ENCODE peak calls at places on chromosome 11, in six cellular contexts. U, J, D, E, N and W are unnamed samples.

GRCh38 chr11:60993611-60994010 is 22.1 kb downstream of the CD6 start:
- DNase-seq in U (no peak), J (no peak), D (no peak), E (no peak), N (no peak), W (no peak)

GRCh38 chr11:63937713-63938480 is 905 bp upstream of the NAA40 start:
- DNase-seq in U (no peak), J (no peak), D (peak; percentile 78), E (no peak), N (no peak), W (peak; percentile 28)

GRCh38 chr11:46107780-46108179 is 13.5 kb downstream of the PHF21A start:
- DNase-seq in U (no peak), J (no peak), D (no peak), E (no peak), N (no peak), W (no peak)

GRCh38 chr11:7457211-7457610 is 28.1 kb upstream of the OLFML1 start:
- DNase-seq in U (no peak), J (no peak), D (no peak), E (no peak), N (no peak), W (no peak)

GRCh38 chr11:103608566-103608965 is 427.9 kb upstream of the DDI1 start:
- DNase-seq in U (no peak), J (no peak), D (no peak), E (no peak), N (no peak), W (no peak)

GRCh38 chr11:6635082-6635932 is 16.1 kb upstream of the TPP1 start:
- DNase-seq in U (peak; percentile 66), J (no peak), D (no peak), E (no peak), N (no peak), W (peak; percentile 58)

GRCh38 chr11:73273246-73273890 is 1.2 kb downstream of the P2RY6 start:
- DNase-seq in U (peak; percentile 10), J (peak; percentile 15), D (no peak), E (no peak), N (no peak), W (no peak)

GRCh38 chr11:103525069-103525468 is 415.8 kb downstream of the DYNC2H1 start:
- DNase-seq in U (no peak), J (no peak), D (no peak), E (no peak), N (no peak), W (no peak)

GRCh38 chr11:33701302-33701701 is 676 bp upstream of the C11orf91 start:
- DNase-seq in U (no peak), J (no peak), D (peak; percentile 10), E (no peak), N (no peak), W (no peak)

GRCh38 chr11:46247090-46247489 is 30.4 kb upstream of the CREB3L1 start:
- DNase-seq in U (peak; percentile 63), J (no peak), D (no peak), E (no peak), N (no peak), W (no peak)

GRCh38 chr11:133047036-133047800 is 485.1 kb downstream of the OPCML start:
- DNase-seq in U (no peak), J (no peak), D (no peak), E (no peak), N (no peak), W (no peak)

GRCh38 chr11:114269498-114269897 is 26.7 kb upstream of the NNMT start:
- DNase-seq in U (no peak), J (no peak), D (no peak), E (no peak), N (no peak), W (no peak)

GRCh38 chr11:35845860-35846259 is 98.0 kb upstream of the LDLRAD3 start:
- DNase-seq in U (no peak), J (no peak), D (no peak), E (no peak), N (no peak), W (no peak)

GRCh38 chr11:126992065-126992803 is 8.3 kb downstream of the KIRREL3 start:
- DNase-seq in U (no peak), J (no peak), D (no peak), E (no peak), N (no peak), W (no peak)

GRCh38 chr11:66317766-66318575 is 1.1 kb upstream of the CD248 start:
- DNase-seq in U (peak; percentile 68), J (peak; percentile 36), D (peak; percentile 80), E (peak; percentile 65), N (peak; percentile 40), W (peak; percentile 31)

GRCh38 chr11:47359586-47359985 is 7.1 kb upstream of the MYBPC3 start:
- DNase-seq in U (no peak), J (no peak), D (no peak), E (no peak), N (no peak), W (no peak)

GRCh38 chr11:19892387-19892786 is 179.8 kb downstream of the NAV2 start:
- DNase-seq in U (no peak), J (no peak), D (no peak), E (no peak), N (no peak), W (no peak)

GRCh38 chr11:75510011-75510595 is 15.6 kb downstream of the GDPD5 start:
- DNase-seq in U (no peak), J (no peak), D (no peak), E (no peak), N (no peak), W (no peak)

GRCh38 chr11:85826096-85826855 is 15.3 kb upstream of the SYTL2 start:
- DNase-seq in U (no peak), J (no peak), D (peak; percentile 13), E (no peak), N (no peak), W (no peak)

GRCh38 chr11:113778111-113778910 is 1.3 kb upstream of the CLDN25 start:
- DNase-seq in U (peak; percentile 69), J (peak; percentile 51), D (no peak), E (peak; percentile 39), N (no peak), W (peak; percentile 78)

GRCh38 chr11:130451261-130452019 is 3.0 kb downstream of the ADAMTS15 start:
- DNase-seq in U (peak; percentile 26), J (peak; percentile 63), D (no peak), E (peak; percentile 58), N (no peak), W (no peak)

GRCh38 chr11:3202305-3202704 is 16.3 kb downstream of the MRGPRG start:
- DNase-seq in U (no peak), J (no peak), D (no peak), E (no peak), N (no peak), W (peak; percentile 3)

GRCh38 chr11:78860720-78861422 is 286.2 kb upstream of the NARS2 start:
- DNase-seq in U (no peak), J (no peak), D (no peak), E (no peak), N (no peak), W (no peak)

DNA sequence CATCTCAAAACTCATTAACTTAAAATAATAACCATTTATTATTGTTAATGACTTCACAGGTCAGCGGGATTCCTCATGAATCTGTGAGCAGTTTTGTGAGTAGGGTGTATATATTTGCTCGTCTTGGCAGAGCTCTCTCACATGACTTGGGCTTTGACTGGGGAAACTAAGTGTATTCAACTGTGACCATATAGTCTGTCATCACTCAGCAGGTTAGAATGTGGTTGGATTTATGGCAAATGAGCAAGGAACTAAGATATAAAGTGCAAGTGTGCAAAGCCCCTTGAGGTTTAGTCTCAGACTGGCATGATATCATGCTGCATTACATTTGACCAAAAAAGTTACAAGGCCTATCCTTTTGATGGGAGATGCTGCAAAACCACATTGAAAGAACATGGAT is 254.8 kb downstream of the CNTN5 start:
- DNase-seq in U (no peak), J (no peak), D (no peak), E (no peak), N (no peak), W (no peak)
- H3K9me3 ChIP-seq in U (no peaks in the 10 kb centered on the region), J (no peaks in the 10 kb centered on the region), D (no peaks in the 10 kb centered on the region), E (no peaks in the 10 kb centered on the region), N (no peaks in the 10 kb centered on the region), W (no peaks in the 10 kb centered on the region)

DNA sequence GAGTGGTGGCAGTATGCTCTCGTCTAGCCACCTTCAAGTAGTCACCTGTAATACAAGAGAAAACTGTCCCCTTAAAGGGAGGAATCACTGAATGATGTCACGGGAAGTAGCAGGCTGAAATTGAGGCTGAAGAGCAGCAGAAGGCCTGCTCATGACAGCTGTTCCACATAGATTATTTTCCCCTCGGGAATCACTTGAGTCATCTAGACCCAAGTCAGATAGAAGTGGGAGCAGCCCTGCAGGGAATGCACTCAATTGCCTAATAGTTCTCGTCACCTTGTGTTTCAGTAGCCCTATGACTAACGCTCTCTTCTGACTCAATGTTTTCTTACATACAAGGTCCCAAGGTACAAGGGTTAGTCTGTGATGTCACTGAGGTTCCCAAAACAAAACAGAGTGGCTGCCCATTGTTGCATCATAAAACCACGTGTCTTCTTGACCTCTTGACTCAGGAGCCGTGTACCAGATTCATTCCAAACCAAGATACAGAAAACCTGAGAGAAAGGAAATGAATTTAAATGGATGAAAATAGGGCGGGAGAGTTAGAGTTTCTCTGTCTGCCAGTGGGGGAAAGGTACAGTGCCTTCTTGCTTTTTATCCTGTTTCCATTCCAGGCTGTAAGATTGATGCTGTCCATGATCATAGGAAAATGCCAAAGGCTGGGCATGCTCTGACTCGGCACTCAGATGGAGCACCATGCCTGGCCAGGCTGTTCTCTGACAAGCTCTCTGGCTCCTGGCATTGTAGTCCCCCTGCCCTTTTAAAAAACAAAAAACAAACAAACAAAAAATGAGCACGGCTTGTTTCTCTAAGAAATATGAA is 21.6 kb upstream of the C11orf96 start:
- DNase-seq in U (peak; percentile 92), J (peak; percentile 46), D (no peak), E (peak; percentile 84), N (no peak), W (peak; percentile 22)
- H3K9me3 ChIP-seq in U (no peaks in the 10 kb centered on the region), J (no peaks in the 10 kb centered on the region), D (no peaks in the 10 kb centered on the region), E (no peaks in the 10 kb centered on the region), N (no peaks in the 10 kb centered on the region), W (no peaks in the 10 kb centered on the region)

DNA sequence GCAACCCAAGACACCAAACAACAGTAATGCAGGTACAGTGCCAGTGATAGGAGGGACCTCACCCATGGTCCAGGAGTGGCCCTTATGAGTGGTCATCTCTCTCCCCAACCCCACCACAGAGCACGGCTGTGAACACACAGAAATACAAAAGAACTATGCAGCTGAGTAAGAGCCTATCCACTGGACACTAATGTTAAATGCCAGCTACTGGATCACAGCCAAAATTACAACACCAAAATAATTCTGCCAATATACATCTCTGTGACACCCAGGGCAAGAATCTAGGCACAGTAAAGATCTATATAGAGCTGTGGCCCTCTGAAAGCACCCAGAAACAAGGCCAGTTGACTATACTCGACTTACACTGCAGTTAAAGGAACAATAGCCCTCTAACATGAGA is 22.8 kb upstream of the GPR83 start:
- DNase-seq in U (no peak), J (no peak), D (no peak), E (no peak), N (no peak), W (no peak)
- H3K9me3 ChIP-seq in U (no peaks in the 10 kb centered on the region), J (peaks cover 11% of the 10 kb centered on the region), D (no peaks in the 10 kb centered on the region), E (no peaks in the 10 kb centered on the region), N (no peaks in the 10 kb centered on the region), W (no peaks in the 10 kb centered on the region)

GRCh38 chr11:50275133-50275532 is 242.5 kb downstream of the OR4C45 start:
- DNase-seq in U (no peak), J (no peak), D (no peak), E (no peak), N (no peak), W (no peak)
- H3K9me3 ChIP-seq in U (no peaks in the 10 kb centered on the region), J (peaks cover 36% of the 10 kb centered on the region), D (no peaks in the 10 kb centered on the region), E (no peaks in the 10 kb centered on the region), N (peaks cover 3% of the 10 kb centered on the region), W (no peaks in the 10 kb centered on the region)

GRCh38 chr11:134761926-134762247 is 349.8 kb upstream of the B3GAT1 start:
- DNase-seq in U (no peak), J (no peak), D (no peak), E (no peak), N (no peak), W (no peak)
- H3K9me3 ChIP-seq in U (no peaks in the 10 kb centered on the region), J (no peaks in the 10 kb centered on the region), D (no peaks in the 10 kb centered on the region), E (no peaks in the 10 kb centered on the region), N (no peaks in the 10 kb centered on the region), W (no peaks in the 10 kb centered on the region)